ENCODE peak calls at places on chromosomes 16 and 17, in nine cellular contexts. One of them, this sample, is unnamed.

GRCh38 chr17:81481011-81481799 is 31.4 kb downstream of the ACTG1 start:
- DNase-seq in endothelial cell: peak
- DNase-seq in small intestine: peak
- DNase-seq in Right ventricle myocardium superior: peak
- DNase-seq in glutamatergic neuron: peak
- DNase-seq in breast epithelium: peak
- DNase-seq in heart right ventricle: peak
- DNase-seq in amniotic stem cell: peak
- DNase-seq in epithelial cell of prostate: no peak
- DNase-seq in this sample: peak

GRCh38 chr17:70820276-70820675 is 650.9 kb downstream of the KCNJ2 start:
- DNase-seq in breast epithelium: no peak
- DNase-seq in heart right ventricle: no peak
- DNase-seq in Right ventricle myocardium superior: no peak
- DNase-seq in endothelial cell: no peak
- DNase-seq in epithelial cell of prostate: no peak
- DNase-seq in amniotic stem cell: no peak
- DNase-seq in small intestine: no peak
- DNase-seq in glutamatergic neuron: no peak
- DNase-seq in this sample: no peak

GRCh38 chr16:54240180-54241125 is 46.1 kb downstream of the IRX3 start:
- DNase-seq in breast epithelium: no peak
- DNase-seq in heart right ventricle: no peak
- DNase-seq in endothelial cell: no peak
- DNase-seq in Right ventricle myocardium superior: peak
- DNase-seq in epithelial cell of prostate: no peak
- DNase-seq in small intestine: no peak
- DNase-seq in glutamatergic neuron: no peak
- DNase-seq in amniotic stem cell: no peak
- DNase-seq in this sample: no peak

GRCh38 chr16:15427648-15428239 is 6.6 kb upstream of the BMERB1 start:
- DNase-seq in amniotic stem cell: peak
- DNase-seq in heart right ventricle: peak
- DNase-seq in glutamatergic neuron: peak
- DNase-seq in Right ventricle myocardium superior: peak
- DNase-seq in breast epithelium: peak
- DNase-seq in epithelial cell of prostate: no peak
- DNase-seq in small intestine: peak
- DNase-seq in endothelial cell: peak
- DNase-seq in this sample: peak

GRCh38 chr16:87968541-87968940 is 17.3 kb downstream of the BANP start:
- DNase-seq in breast epithelium: no peak
- DNase-seq in endothelial cell: no peak
- DNase-seq in amniotic stem cell: peak
- DNase-seq in glutamatergic neuron: no peak
- DNase-seq in Right ventricle myocardium superior: no peak
- DNase-seq in heart right ventricle: no peak
- DNase-seq in epithelial cell of prostate: no peak
- DNase-seq in small intestine: no peak
- DNase-seq in this sample: peak

GRCh38 chr16:89961920-89962319 is 13.4 kb downstream of the DEF8 start:
- DNase-seq in glutamatergic neuron: no peak
- DNase-seq in endothelial cell: no peak
- DNase-seq in amniotic stem cell: no peak
- DNase-seq in small intestine: no peak
- DNase-seq in Right ventricle myocardium superior: no peak
- DNase-seq in breast epithelium: no peak
- DNase-seq in epithelial cell of prostate: no peak
- DNase-seq in heart right ventricle: no peak
- DNase-seq in this sample: no peak

GRCh38 chr16:71846443-71846842 is 667 bp downstream of the ATXN1L start:
- DNase-seq in epithelial cell of prostate: no peak
- DNase-seq in Right ventricle myocardium superior: no peak
- DNase-seq in heart right ventricle: no peak
- DNase-seq in glutamatergic neuron: no peak
- DNase-seq in endothelial cell: no peak
- DNase-seq in small intestine: peak
- DNase-seq in breast epithelium: no peak
- DNase-seq in amniotic stem cell: no peak
- DNase-seq in this sample: peak

GRCh38 chr17:75640556-75641119 is 7.4 kb downstream of the SMIM5 start:
- DNase-seq in endothelial cell: no peak
- DNase-seq in heart right ventricle: no peak
- DNase-seq in epithelial cell of prostate: no peak
- DNase-seq in small intestine: no peak
- DNase-seq in amniotic stem cell: no peak
- DNase-seq in Right ventricle myocardium superior: no peak
- DNase-seq in breast epithelium: no peak
- DNase-seq in glutamatergic neuron: peak
- DNase-seq in this sample: no peak

GRCh38 chr16:51880776-51881175 is 666.2 kb downstream of the TOX3 start:
- DNase-seq in breast epithelium: no peak
- DNase-seq in glutamatergic neuron: no peak
- DNase-seq in small intestine: peak
- DNase-seq in epithelial cell of prostate: peak
- DNase-seq in heart right ventricle: no peak
- DNase-seq in Right ventricle myocardium superior: no peak
- DNase-seq in endothelial cell: no peak
- DNase-seq in amniotic stem cell: peak
- DNase-seq in this sample: peak

GRCh38 chr17:15185625-15185991 is 79.5 kb downstream of the PMP22 start:
- DNase-seq in amniotic stem cell: peak
- DNase-seq in Right ventricle myocardium superior: peak
- DNase-seq in epithelial cell of prostate: no peak
- DNase-seq in breast epithelium: no peak
- DNase-seq in small intestine: no peak
- DNase-seq in endothelial cell: no peak
- DNase-seq in glutamatergic neuron: peak
- DNase-seq in heart right ventricle: no peak
- DNase-seq in this sample: peak

GRCh38 chr16:84065536-84066132 is 23.0 kb upstream of the SLC38A8 start:
- DNase-seq in epithelial cell of prostate: peak
- DNase-seq in amniotic stem cell: no peak
- DNase-seq in endothelial cell: peak
- DNase-seq in glutamatergic neuron: peak
- DNase-seq in breast epithelium: no peak
- DNase-seq in heart right ventricle: no peak
- DNase-seq in small intestine: peak
- DNase-seq in Right ventricle myocardium superior: no peak
- DNase-seq in this sample: peak

GRCh38 chr17:15945493-15946209 is 721 bp downstream of the ADORA2B start:
- DNase-seq in breast epithelium: no peak
- DNase-seq in Right ventricle myocardium superior: no peak
- DNase-seq in glutamatergic neuron: no peak
- DNase-seq in epithelial cell of prostate: no peak
- DNase-seq in amniotic stem cell: no peak
- DNase-seq in endothelial cell: peak
- DNase-seq in small intestine: no peak
- DNase-seq in heart right ventricle: peak
- DNase-seq in this sample: peak

GRCh38 chr16:23026777-23027362 is 122.4 kb downstream of the USP31 start:
- DNase-seq in epithelial cell of prostate: no peak
- DNase-seq in endothelial cell: peak
- DNase-seq in glutamatergic neuron: no peak
- DNase-seq in Right ventricle myocardium superior: no peak
- DNase-seq in small intestine: peak
- DNase-seq in breast epithelium: no peak
- DNase-seq in amniotic stem cell: no peak
- DNase-seq in heart right ventricle: no peak
- DNase-seq in this sample: peak

GRCh38 chr17:8072727-8073461 is 14.6 kb downstream of the ALOX12B start:
- DNase-seq in small intestine: no peak
- DNase-seq in breast epithelium: no peak
- DNase-seq in heart right ventricle: no peak
- DNase-seq in amniotic stem cell: no peak
- DNase-seq in epithelial cell of prostate: no peak
- DNase-seq in Right ventricle myocardium superior: peak
- DNase-seq in glutamatergic neuron: no peak
- DNase-seq in endothelial cell: peak
- DNase-seq in this sample: no peak

GRCh38 chr17:37744961-37745800 is at the start of gene HNF1B:
- DNase-seq in amniotic stem cell: no peak
- DNase-seq in small intestine: peak
- DNase-seq in endothelial cell: no peak
- DNase-seq in Right ventricle myocardium superior: no peak
- DNase-seq in heart right ventricle: no peak
- DNase-seq in glutamatergic neuron: no peak
- DNase-seq in breast epithelium: no peak
- DNase-seq in epithelial cell of prostate: no peak
- DNase-seq in this sample: no peak

GRCh38 chr17:78727476-78728229 is 54.4 kb downstream of the CYTH1 start:
- DNase-seq in Right ventricle myocardium superior: no peak
- DNase-seq in small intestine: no peak
- DNase-seq in glutamatergic neuron: no peak
- DNase-seq in amniotic stem cell: no peak
- DNase-seq in breast epithelium: no peak
- DNase-seq in epithelial cell of prostate: no peak
- DNase-seq in endothelial cell: no peak
- DNase-seq in heart right ventricle: no peak
- DNase-seq in this sample: no peak

GRCh38 chr17:40602445-40603443 is 37.5 kb upstream of the CCR7 start:
- DNase-seq in breast epithelium: no peak
- DNase-seq in amniotic stem cell: no peak
- DNase-seq in endothelial cell: no peak
- DNase-seq in Right ventricle myocardium superior: no peak
- DNase-seq in small intestine: no peak
- DNase-seq in epithelial cell of prostate: no peak
- DNase-seq in heart right ventricle: no peak
- DNase-seq in glutamatergic neuron: no peak
- DNase-seq in this sample: no peak

GRCh38 chr16:56771558-56772279 is 41.8 kb downstream of the NUP93 start:
- DNase-seq in amniotic stem cell: no peak
- DNase-seq in Right ventricle myocardium superior: no peak
- DNase-seq in small intestine: no peak
- DNase-seq in breast epithelium: no peak
- DNase-seq in heart right ventricle: no peak
- DNase-seq in epithelial cell of prostate: no peak
- DNase-seq in endothelial cell: no peak
- DNase-seq in glutamatergic neuron: no peak
- DNase-seq in this sample: peak

GRCh38 chr16:83899272-83899897 is 470 bp downstream of the MLYCD start:
- DNase-seq in Right ventricle myocardium superior: peak
- DNase-seq in small intestine: peak
- DNase-seq in heart right ventricle: peak
- DNase-seq in breast epithelium: no peak
- DNase-seq in endothelial cell: peak
- DNase-seq in amniotic stem cell: no peak
- DNase-seq in glutamatergic neuron: peak
- DNase-seq in epithelial cell of prostate: no peak
- DNase-seq in this sample: peak

GRCh38 chr17:7656958-7657715 is 6.4 kb downstream of the ATP1B2 start:
- DNase-seq in breast epithelium: no peak
- DNase-seq in endothelial cell: peak
- DNase-seq in Right ventricle myocardium superior: peak
- DNase-seq in glutamatergic neuron: peak
- DNase-seq in heart right ventricle: peak
- DNase-seq in epithelial cell of prostate: no peak
- DNase-seq in amniotic stem cell: no peak
- DNase-seq in small intestine: no peak
- DNase-seq in this sample: no peak

GRCh38 chr17:9968881-9969280 is 63.8 kb upstream of the RCVRN start:
- DNase-seq in amniotic stem cell: no peak
- DNase-seq in heart right ventricle: no peak
- DNase-seq in endothelial cell: no peak
- DNase-seq in breast epithelium: no peak
- DNase-seq in small intestine: no peak
- DNase-seq in Right ventricle myocardium superior: no peak
- DNase-seq in glutamatergic neuron: no peak
- DNase-seq in epithelial cell of prostate: no peak
- DNase-seq in this sample: no peak

GRCh38 chr17:45184144-45184543 is 22.5 kb downstream of the HEXIM2 start:
- DNase-seq in Right ventricle myocardium superior: no peak
- DNase-seq in epithelial cell of prostate: no peak
- DNase-seq in amniotic stem cell: no peak
- DNase-seq in endothelial cell: no peak
- DNase-seq in glutamatergic neuron: no peak
- DNase-seq in breast epithelium: no peak
- DNase-seq in heart right ventricle: no peak
- DNase-seq in small intestine: no peak
- DNase-seq in this sample: no peak

GRCh38 chr17:72588961-72589360 is 468.1 kb downstream of the SOX9 start:
- DNase-seq in epithelial cell of prostate: peak
- DNase-seq in endothelial cell: no peak
- DNase-seq in amniotic stem cell: no peak
- DNase-seq in breast epithelium: peak
- DNase-seq in Right ventricle myocardium superior: no peak
- DNase-seq in heart right ventricle: no peak
- DNase-seq in small intestine: peak
- DNase-seq in glutamatergic neuron: no peak
- DNase-seq in this sample: peak

GRCh38 chr16:84905965-84906460 is 86.2 kb downstream of the CRISPLD2 start:
- DNase-seq in small intestine: no peak
- DNase-seq in breast epithelium: no peak
- DNase-seq in Right ventricle myocardium superior: peak
- DNase-seq in endothelial cell: no peak
- DNase-seq in heart right ventricle: no peak
- DNase-seq in epithelial cell of prostate: no peak
- DNase-seq in amniotic stem cell: no peak
- DNase-seq in glutamatergic neuron: no peak
- DNase-seq in this sample: no peak

GRCh38 chr17:41406205-41406604 is 8.8 kb upstream of the KRT31 start:
- DNase-seq in small intestine: peak
- DNase-seq in Right ventricle myocardium superior: no peak
- DNase-seq in epithelial cell of prostate: no peak
- DNase-seq in glutamatergic neuron: no peak
- DNase-seq in heart right ventricle: no peak
- DNase-seq in amniotic stem cell: no peak
- DNase-seq in endothelial cell: no peak
- DNase-seq in breast epithelium: no peak
- DNase-seq in this sample: no peak

This sample was measured in AG08395.